ENCODE peak calls at places on chromosomes 2 and 18, in six cellular contexts. One of them, this sample, is unnamed.

GRCh38 chr18:67367540-67367939 is 149.0 kb downstream of the DSEL start:
- DNase-seq in H1: no peak
- DNase-seq in mesendoderm: no peak
- DNase-seq in mesenchymal stem cell: peak
- DNase-seq in H9: no peak
- DNase-seq in IMR-90: peak
- DNase-seq in this sample: no peak

GRCh38 chr18:62767321-62767720 is 52.0 kb downstream of the PHLPP1 start:
- DNase-seq in H9: no peak
- DNase-seq in IMR-90: no peak
- DNase-seq in mesenchymal stem cell: peak
- DNase-seq in H1: no peak
- DNase-seq in mesendoderm: no peak
- DNase-seq in this sample: no peak

GRCh38 chr18:58496937-58497336 is 132.0 kb downstream of the ALPK2 start:
- DNase-seq in mesenchymal stem cell: no peak
- DNase-seq in H1: no peak
- DNase-seq in H9: peak
- DNase-seq in mesendoderm: peak
- DNase-seq in IMR-90: no peak
- DNase-seq in this sample: no peak

GRCh38 chr2:121529439-121530209 is 1.1 kb upstream of the RNU4ATAC start:
- DNase-seq in IMR-90: peak
- DNase-seq in mesendoderm: no peak
- DNase-seq in mesenchymal stem cell: peak
- DNase-seq in H1: no peak
- DNase-seq in H9: peak
- DNase-seq in this sample: peak

GRCh38 chr2:126643431-126643830 is 12.5 kb upstream of the GYPC start:
- DNase-seq in H9: peak
- DNase-seq in H1: no peak
- DNase-seq in IMR-90: no peak
- DNase-seq in mesenchymal stem cell: no peak
- DNase-seq in mesendoderm: peak
- DNase-seq in this sample: no peak

GRCh38 chr18:63208676-63209075 is 110.9 kb downstream of the BCL2 start:
- DNase-seq in mesendoderm: no peak
- DNase-seq in mesenchymal stem cell: no peak
- DNase-seq in H1: no peak
- DNase-seq in IMR-90: no peak
- DNase-seq in H9: no peak
- DNase-seq in this sample: no peak

GRCh38 chr2:26925100-26925791 is 45.2 kb upstream of the MAPRE3 start:
- DNase-seq in H1: no peak
- DNase-seq in mesendoderm: peak
- DNase-seq in IMR-90: no peak
- DNase-seq in mesenchymal stem cell: peak
- DNase-seq in H9: peak
- DNase-seq in this sample: no peak

GRCh38 chr18:79632765-79633164 is 46.8 kb upstream of the CTDP1 start:
- DNase-seq in mesenchymal stem cell: no peak
- DNase-seq in H9: no peak
- DNase-seq in mesendoderm: no peak
- DNase-seq in H1: no peak
- DNase-seq in IMR-90: no peak
- DNase-seq in this sample: no peak

GRCh38 chr2:96240341-96241038 is 25.3 kb downstream of the TMEM127 start:
- DNase-seq in H1: no peak
- DNase-seq in IMR-90: no peak
- DNase-seq in H9: no peak
- DNase-seq in mesenchymal stem cell: no peak
- DNase-seq in mesendoderm: no peak
- DNase-seq in this sample: no peak

GRCh38 chr18:24915547-24915946 is 436.4 kb downstream of the ZNF521 start:
- DNase-seq in H1: no peak
- DNase-seq in H9: no peak
- DNase-seq in mesenchymal stem cell: peak
- DNase-seq in mesendoderm: no peak
- DNase-seq in IMR-90: peak
- DNase-seq in this sample: no peak

GRCh38 chr18:60978338-60978737 is 354.9 kb upstream of the CDH20 start:
- DNase-seq in H1: no peak
- DNase-seq in mesenchymal stem cell: peak
- DNase-seq in H9: no peak
- DNase-seq in mesendoderm: peak
- DNase-seq in IMR-90: peak
- DNase-seq in this sample: no peak

GRCh38 chr2:85009019-85009618 is 38.2 kb downstream of the KCMF1 start:
- DNase-seq in H9: no peak
- DNase-seq in mesendoderm: peak
- DNase-seq in H1: no peak
- DNase-seq in mesenchymal stem cell: no peak
- DNase-seq in IMR-90: no peak
- DNase-seq in this sample: no peak

GRCh38 chr2:164725542-164725941 is 104.3 kb upstream of the GRB14 start:
- DNase-seq in IMR-90: no peak
- DNase-seq in H1: no peak
- DNase-seq in mesendoderm: no peak
- DNase-seq in H9: no peak
- DNase-seq in mesenchymal stem cell: no peak
- DNase-seq in this sample: no peak

GRCh38 chr2:181946444-181947127 is 39.1 kb upstream of the PPP1R1C start:
- DNase-seq in mesendoderm: no peak
- DNase-seq in mesenchymal stem cell: no peak
- DNase-seq in H1: no peak
- DNase-seq in IMR-90: no peak
- DNase-seq in H9: no peak
- DNase-seq in this sample: no peak

GRCh38 chr2:16508061-16508851 is 157.4 kb downstream of the CYRIA start:
- DNase-seq in mesendoderm: peak
- DNase-seq in H9: peak
- DNase-seq in H1: peak
- DNase-seq in IMR-90: no peak
- DNase-seq in mesenchymal stem cell: peak
- DNase-seq in this sample: peak

GRCh38 chr2:240672076-240672700 is 10.5 kb downstream of the AQP12B start:
- DNase-seq in H9: peak
- DNase-seq in IMR-90: no peak
- DNase-seq in H1: no peak
- DNase-seq in mesenchymal stem cell: no peak
- DNase-seq in mesendoderm: no peak
- DNase-seq in this sample: no peak

GRCh38 chr2:232296766-232297525 is 81.6 kb upstream of the ALPP start:
- DNase-seq in IMR-90: peak
- DNase-seq in mesenchymal stem cell: no peak
- DNase-seq in H1: no peak
- DNase-seq in H9: no peak
- DNase-seq in mesendoderm: no peak
- DNase-seq in this sample: no peak

GRCh38 chr2:167190053-167190452 is 301.8 kb downstream of the XIRP2 start:
- DNase-seq in IMR-90: no peak
- DNase-seq in H9: no peak
- DNase-seq in mesendoderm: no peak
- DNase-seq in H1: no peak
- DNase-seq in mesenchymal stem cell: no peak
- DNase-seq in this sample: no peak

GRCh38 chr2:20052229-20052871 is 922 bp upstream of the LAPTM4A start:
- DNase-seq in mesenchymal stem cell: peak
- DNase-seq in H1: no peak
- DNase-seq in mesendoderm: peak
- DNase-seq in H9: no peak
- DNase-seq in IMR-90: peak
- DNase-seq in this sample: no peak

GRCh38 chr18:36786686-36787085 is 42.1 kb downstream of the TPGS2 start:
- DNase-seq in mesendoderm: peak
- DNase-seq in H9: no peak
- DNase-seq in IMR-90: peak
- DNase-seq in H1: no peak
- DNase-seq in mesenchymal stem cell: peak
- DNase-seq in this sample: no peak

GRCh38 chr2:165573534-165574461 is 104.3 kb downstream of the CSRNP3 start:
- DNase-seq in mesenchymal stem cell: peak
- DNase-seq in H9: peak
- DNase-seq in H1: peak
- DNase-seq in mesendoderm: peak
- DNase-seq in IMR-90: no peak
- DNase-seq in this sample: peak

GRCh38 chr18:27298215-27298804 is 113.2 kb upstream of the CHST9 start:
- DNase-seq in mesendoderm: peak
- DNase-seq in H1: no peak
- DNase-seq in mesenchymal stem cell: no peak
- DNase-seq in IMR-90: no peak
- DNase-seq in H9: no peak
- DNase-seq in this sample: peak

GRCh38 chr2:61554604-61555003 is 16.4 kb upstream of the XPO1 start:
- DNase-seq in mesenchymal stem cell: no peak
- DNase-seq in H1: no peak
- DNase-seq in mesendoderm: no peak
- DNase-seq in IMR-90: no peak
- DNase-seq in H9: no peak
- DNase-seq in this sample: no peak
- H3K23ac ChIP-seq in mesenchymal stem cell: no peak
- H3K23ac ChIP-seq in H1: no peak
- H3K23ac ChIP-seq in mesendoderm: no peak
- H3K23ac ChIP-seq in IMR-90: no peak
- H3K23ac ChIP-seq in H9: no peak
- H3K23ac ChIP-seq in this sample: no peak

DNA sequence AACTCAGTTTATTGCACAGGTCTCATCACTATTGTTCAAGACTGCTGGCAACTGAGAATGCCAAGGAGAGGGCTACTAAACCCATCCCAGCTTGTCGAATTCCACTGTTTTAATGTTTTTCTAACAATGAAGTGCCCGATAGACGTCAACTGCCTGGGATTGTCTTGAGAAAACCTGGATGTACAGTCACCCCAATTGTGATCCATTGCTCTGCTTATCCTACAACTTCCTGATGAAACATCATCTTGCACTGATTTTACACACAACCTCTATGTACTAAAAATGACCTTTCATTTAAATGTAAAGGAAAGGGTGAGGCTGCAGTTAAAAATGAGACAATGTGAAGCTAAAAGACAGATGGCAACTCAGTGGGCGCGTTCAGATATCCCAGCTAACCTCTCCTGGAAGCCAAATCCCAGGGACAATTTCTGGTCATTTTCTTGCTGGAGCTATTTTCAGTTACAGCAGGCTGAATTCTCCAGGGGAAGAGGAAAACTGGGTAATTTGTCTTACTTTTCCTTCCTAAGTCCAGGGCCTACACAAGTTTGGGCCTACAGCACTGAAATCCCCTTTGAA is 69.1 kb upstream of the LTBP1 start:
- DNase-seq in H9: no peak
- DNase-seq in mesendoderm: no peak
- DNase-seq in IMR-90: no peak
- DNase-seq in H1: no peak
- DNase-seq in mesenchymal stem cell: no peak
- DNase-seq in this sample: no peak
- H2BK15ac ChIP-seq in H9: no peak
- H2BK15ac ChIP-seq in mesendoderm: no peak
- H2BK15ac ChIP-seq in IMR-90: no peak
- H2BK15ac ChIP-seq in H1: no peak
- H2BK15ac ChIP-seq in mesenchymal stem cell: no peak
- H2BK15ac ChIP-seq in this sample: no peak

GRCh38 chr2:101814752-101815151 is 117.2 kb downstream of the MAP4K4 start:
- DNase-seq in mesenchymal stem cell: no peak
- DNase-seq in mesendoderm: no peak
- DNase-seq in H1: no peak
- DNase-seq in H9: no peak
- DNase-seq in IMR-90: no peak
- DNase-seq in this sample: no peak

GRCh38 chr2:101808006-101808562 is 110.6 kb downstream of the MAP4K4 start:
- DNase-seq in H9: no peak
- DNase-seq in mesenchymal stem cell: no peak
- DNase-seq in H1: no peak
- DNase-seq in mesendoderm: peak
- DNase-seq in IMR-90: no peak
- DNase-seq in this sample: no peak

GRCh38 chr2:101812226-101812625 is 114.7 kb downstream of the MAP4K4 start:
- DNase-seq in mesendoderm: no peak
- DNase-seq in H9: no peak
- DNase-seq in mesenchymal stem cell: no peak
- DNase-seq in H1: no peak
- DNase-seq in IMR-90: no peak
- DNase-seq in this sample: no peak

GRCh38 chr2:101809656-101810055 is 112.1 kb downstream of the MAP4K4 start:
- DNase-seq in H9: no peak
- DNase-seq in IMR-90: peak
- DNase-seq in mesenchymal stem cell: no peak
- DNase-seq in H1: no peak
- DNase-seq in mesendoderm: no peak
- DNase-seq in this sample: no peak

DNA sequence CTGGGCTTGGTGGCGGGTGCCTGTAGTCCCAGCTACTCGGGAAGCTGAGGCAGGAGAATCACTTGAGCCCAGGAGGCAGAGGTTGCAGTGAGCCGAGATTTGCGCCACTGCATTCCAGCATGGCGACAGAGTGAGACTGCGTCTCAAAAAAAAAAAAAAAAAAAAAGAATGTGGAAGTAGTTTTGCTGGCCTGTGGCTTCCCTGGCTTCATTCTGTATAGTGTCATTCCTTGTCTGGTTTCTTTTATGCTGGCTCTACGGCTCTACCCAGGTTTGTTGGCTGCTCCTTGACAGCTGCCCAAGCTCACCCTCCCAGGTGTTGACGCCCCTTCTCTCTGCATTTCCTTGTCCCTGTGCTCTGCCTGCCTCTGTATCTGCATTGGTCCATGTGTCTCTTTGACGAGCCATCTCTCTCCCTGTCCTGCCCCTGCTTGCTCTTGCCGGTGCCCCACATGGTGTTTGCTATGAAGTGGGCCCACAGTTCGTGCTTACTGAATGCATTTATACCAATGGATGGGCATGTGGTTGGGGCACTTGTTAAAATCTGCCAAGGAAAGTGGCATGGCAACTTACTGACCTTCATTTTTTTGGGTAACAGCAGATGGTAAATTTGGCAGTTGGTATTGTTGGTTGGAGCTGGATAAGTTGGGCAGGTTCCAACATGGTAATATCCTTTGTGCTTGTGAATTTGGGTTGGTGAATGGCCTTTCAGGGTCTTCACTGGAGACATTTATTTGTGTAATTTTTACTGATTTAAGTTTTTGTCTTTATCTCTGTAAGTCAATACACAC is 113.9 kb downstream of the MAP4K4 start:
- DNase-seq in mesenchymal stem cell: no peak
- DNase-seq in H1: no peak
- DNase-seq in mesendoderm: no peak
- DNase-seq in H9: no peak
- DNase-seq in IMR-90: no peak
- DNase-seq in this sample: no peak
- H2AK5ac ChIP-seq in mesenchymal stem cell: no peak
- H2AK5ac ChIP-seq in H1: peak
- H2AK5ac ChIP-seq in mesendoderm: no peak
- H2AK5ac ChIP-seq in H9: no peak
- H2AK5ac ChIP-seq in IMR-90: peak
- H2AK5ac ChIP-seq in this sample: no peak

DNA sequence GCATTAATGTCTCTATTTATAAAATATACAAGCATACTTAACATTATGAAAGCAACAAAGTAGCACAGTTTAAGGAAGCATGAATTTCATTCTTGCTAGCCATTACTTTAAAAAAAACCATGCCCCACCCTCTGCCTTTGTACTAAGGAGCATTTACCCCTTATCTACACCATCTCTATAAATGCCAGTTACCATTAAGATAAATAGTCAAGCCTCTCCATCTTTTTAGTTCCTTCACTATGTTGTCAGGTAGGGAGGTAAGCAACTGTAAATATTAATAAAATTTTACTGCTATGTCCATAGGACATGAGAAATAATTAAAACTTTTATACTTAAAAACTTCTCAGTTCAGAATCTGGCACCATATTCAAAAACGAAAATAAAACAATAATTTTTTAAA is 42.1 kb downstream of the ROCK1 start:
- DNase-seq in mesendoderm: no peak
- DNase-seq in H1: no peak
- DNase-seq in H9: no peak
- DNase-seq in IMR-90: no peak
- DNase-seq in mesenchymal stem cell: no peak
- DNase-seq in this sample: no peak
- H3K23ac ChIP-seq in mesendoderm: no peak
- H3K23ac ChIP-seq in H1: no peak
- H3K23ac ChIP-seq in H9: no peak
- H3K23ac ChIP-seq in IMR-90: no peak
- H3K23ac ChIP-seq in mesenchymal stem cell: no peak
- H3K23ac ChIP-seq in this sample: no peak